ENCODE peak calls at places on chromosomes 7 and 10, in eight cellular contexts. L is A549, A is Peyer's patch, C is thoracic aorta, Y is right cardiac atrium, M is transverse colon, B is mucosa of descending colon, V is tibial artery. S is an unnamed sample. For H3K4me1, the result is how much of the 10 kb centered on the place peaks cover.

GRCh38 chr7:732094-732541 is 5.0 kb upstream of the PRKAR1B start:
- DNase-seq in B (peak), C (no peak), M (peak), V (no peak), Y (peak), A (no peak), L (peak), S (no peak)

GRCh38 chr7:40232242-40232929 is 97.6 kb downstream of the SUGCT start:
- DNase-seq in L (peak), M (peak), V (no peak), B (peak), A (no peak), C (no peak), Y (no peak), S (no peak)

GRCh38 chr7:27605689-27606269 is 56.9 kb downstream of the HIBADH start:
- DNase-seq in B (peak), M (no peak), C (no peak), L (peak), A (no peak), V (no peak), Y (no peak), S (no peak)

GRCh38 chr10:90887555-90887954 is 15.8 kb downstream of the RPP30 start:
- DNase-seq in C (no peak), L (no peak), B (peak), Y (no peak), V (no peak), M (peak), A (no peak), S (no peak)

GRCh38 chr10:29130190-29130673 is 158.6 kb upstream of the LYZL1 start:
- DNase-seq in V (no peak), A (no peak), B (peak), C (no peak), M (no peak), Y (no peak), L (peak), S (no peak)

GRCh38 chr7:1235501-1236131 is 2.9 kb downstream of the UNCX start:
- DNase-seq in V (no peak), Y (no peak), M (no peak), B (no peak), C (no peak), A (no peak), L (no peak), S (no peak)

GRCh38 chr10:70927221-70927943 is 39.0 kb upstream of the PCBD1 start:
- DNase-seq in Y (no peak), C (no peak), A (no peak), V (no peak), L (no peak), M (no peak), B (no peak), S (no peak)

GRCh38 chr10:123554656-123555055 is 111.5 kb upstream of the GPR26 start:
- DNase-seq in L (no peak), V (no peak), C (no peak), M (no peak), A (no peak), B (no peak), Y (no peak), S (peak)

GRCh38 chr10:124011464-124011863 is 81.9 kb downstream of the CHST15 start:
- DNase-seq in B (no peak), L (no peak), C (no peak), A (no peak), Y (no peak), V (no peak), M (no peak), S (no peak)

GRCh38 chr10:29806350-29806788 is 171.6 kb upstream of the SVIL start:
- DNase-seq in Y (no peak), M (no peak), L (no peak), V (no peak), C (no peak), A (no peak), B (no peak), S (no peak)

GRCh38 chr7:143384148-143384547 is 3.0 kb downstream of the ZYX start:
- DNase-seq in C (no peak), A (no peak), Y (no peak), B (no peak), V (peak), L (no peak), M (no peak), S (no peak)

GRCh38 chr10:123139521-123140163 is 3.9 kb downstream of the HMX3 start:
- DNase-seq in V (no peak), C (no peak), Y (no peak), L (peak), M (peak), A (no peak), B (peak), S (peak)

GRCh38 chr7:99392046-99392445 is 16.4 kb downstream of the PDAP1 start:
- DNase-seq in Y (peak), B (no peak), A (no peak), M (peak), C (no peak), V (no peak), L (no peak), S (no peak)

GRCh38 chr7:12570148-12570528 is 382 bp upstream of the SCIN start:
- DNase-seq in Y (no peak), C (no peak), V (no peak), L (peak), A (no peak), M (peak), B (peak), S (no peak)

GRCh38 chr10:19749185-19749729 is 67.0 kb upstream of the PLXDC2 start:
- DNase-seq in M (no peak), C (no peak), L (no peak), Y (no peak), V (no peak), A (no peak), B (no peak), S (no peak)

GRCh38 chr10:133451346-133451745 is 2.4 kb upstream of the SCART1 start:
- DNase-seq in B (no peak), V (no peak), A (no peak), Y (no peak), C (no peak), M (no peak), L (no peak), S (no peak)

GRCh38 chr10:35572583-35572982 is 32.6 kb upstream of the GJD4 start:
- DNase-seq in A (no peak), M (no peak), B (no peak), Y (no peak), L (no peak), C (no peak), V (no peak), S (no peak)

GRCh38 chr7:132485600-132486594 is 90.4 kb downstream of the PLXNA4 start:
- DNase-seq in Y (peak), B (no peak), C (peak), A (no peak), V (peak), M (no peak), L (no peak), S (peak)

GRCh38 chr7:37284805-37285211 is 163.9 kb downstream of the ELMO1 start:
- DNase-seq in V (peak), Y (peak), L (peak), M (peak), B (peak), A (peak), C (no peak), S (peak)

GRCh38 chr7:47500103-47500563 is 81.8 kb downstream of the TNS3 start:
- DNase-seq in L (peak), C (no peak), V (no peak), Y (peak), B (peak), A (no peak), M (peak), S (no peak)

GRCh38 chr7:20846791-20847190 is 60.1 kb upstream of the SP8 start:
- DNase-seq in Y (no peak), A (no peak), V (no peak), M (no peak), C (no peak), L (no peak), B (no peak), S (no peak)

GRCh38 chr10:117896517-117896916 is 150.2 kb downstream of the RAB11FIP2 start:
- DNase-seq in C (no peak), B (no peak), A (no peak), V (no peak), Y (no peak), L (no peak), M (no peak), S (no peak)

GRCh38 chr7:100465702-100466311 is 1.7 kb upstream of the SPACDR start:
- DNase-seq in A (no peak), C (no peak), L (peak), V (peak), Y (peak), M (peak), B (peak), S (peak)

GRCh38 chr7:27960415-27960814 is 220.2 kb downstream of the JAZF1 start:
- DNase-seq in Y (no peak), M (no peak), V (no peak), B (no peak), A (no peak), L (no peak), C (no peak), S (no peak)

GRCh38 chr10:131769691-131770090 is 131.1 kb upstream of the PPP2R2D start:
- DNase-seq in V (peak), B (no peak), A (no peak), Y (no peak), L (no peak), M (no peak), C (no peak), S (no peak)

GRCh38 chr7:44238116-44238695 is 37.4 kb downstream of the YKT6 start:
- DNase-seq in V (no peak), M (no peak), L (no peak), B (no peak), Y (no peak), C (no peak), A (no peak), S (no peak)

GRCh38 chr7:42742321-42742720 is 169.5 kb downstream of the C7orf25 start:
- DNase-seq in B (no peak), A (no peak), M (no peak), Y (no peak), V (no peak), C (no peak), L (no peak), S (no peak)

GRCh38 chr7:157758468-157759245 is 421.9 kb downstream of the DNAJB6 start:
- DNase-seq in A (no peak), V (no peak), L (no peak), M (no peak), B (no peak), C (no peak), Y (no peak), S (no peak)

GRCh38 chr7:151673216-151673615 is 153.5 kb upstream of the RHEB start:
- DNase-seq in B (no peak), L (no peak), A (no peak), C (no peak), Y (no peak), V (no peak), M (no peak), S (no peak)

GRCh38 chr7:42285383-42285824 is 48.4 kb upstream of the GLI3 start:
- DNase-seq in A (no peak), L (no peak), C (no peak), Y (no peak), V (no peak), M (no peak), B (no peak), S (no peak)

GRCh38 chr10:97981816-97982215 is 48.6 kb downstream of the CRTAC1 start:
- DNase-seq in C (no peak), V (no peak), M (no peak), A (no peak), Y (no peak), L (no peak), B (no peak), S (no peak)

GRCh38 chr7:89772276-89772675 is 382.0 kb upstream of the STEAP1 start:
- DNase-seq in B (no peak), C (no peak), V (no peak), M (no peak), Y (no peak), L (no peak), A (no peak), S (no peak)

GRCh38 chr10:62980697-62981495 is 152.2 kb upstream of the NRBF2 start:
- DNase-seq in B (no peak), A (no peak), L (no peak), M (no peak), Y (no peak), V (no peak), C (no peak), S (no peak)

GRCh38 chr10:32333849-32334248 is 13.1 kb downstream of the EPC1 start:
- DNase-seq in L (no peak), A (no peak), V (no peak), Y (no peak), C (no peak), B (no peak), M (no peak), S (no peak)

GRCh38 chr10:42960491-42961155 is 116.2 kb upstream of the RET start:
- DNase-seq in A (no peak), Y (no peak), M (no peak), C (no peak), L (no peak), V (peak), B (no peak), S (peak)

GRCh38 chr10:68871105-68871711 is 29.9 kb upstream of the DDX50 start:
- DNase-seq in Y (no peak), C (no peak), L (no peak), M (no peak), B (no peak), V (no peak), A (no peak), S (no peak)

GRCh38 chr7:54904986-54905385 is 113.8 kb upstream of the EGFR start:
- DNase-seq in Y (no peak), C (no peak), A (no peak), M (no peak), B (peak), V (no peak), L (no peak), S (no peak)

DNA sequence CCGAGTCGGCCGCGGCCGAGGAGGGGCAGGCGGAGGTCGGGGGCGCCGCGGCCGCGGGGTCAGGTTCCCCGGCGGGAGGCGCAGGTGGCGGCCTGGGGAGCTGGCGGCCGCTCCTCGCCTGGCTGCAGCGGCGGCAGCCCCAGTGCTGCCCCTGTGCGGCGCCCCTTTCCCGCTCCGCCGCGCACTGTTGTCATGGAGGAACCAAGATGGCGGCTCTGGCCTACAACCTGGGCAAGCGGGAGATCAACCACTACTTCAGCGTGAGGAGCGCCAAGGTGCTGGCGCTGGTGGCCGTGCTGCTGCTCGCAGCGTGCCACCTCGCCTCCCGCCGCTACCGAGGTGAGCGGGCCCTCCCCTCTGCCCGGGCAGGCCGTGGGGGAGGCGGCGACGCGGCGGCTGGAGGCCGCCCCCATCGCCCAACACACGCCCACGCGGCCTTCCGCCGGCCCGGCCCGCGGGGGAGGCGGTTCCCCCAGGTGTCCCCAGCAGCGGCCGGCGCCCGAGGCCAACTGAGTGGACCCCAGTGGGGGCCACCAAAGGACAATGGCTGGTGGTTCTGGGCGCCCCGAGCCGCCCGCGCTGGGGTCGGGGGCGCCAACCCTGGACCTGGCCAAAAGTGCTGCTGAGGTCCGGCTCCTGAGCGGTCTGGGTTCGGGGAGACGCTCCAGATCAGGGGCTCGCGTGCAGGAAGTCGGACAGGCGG is 421 bp downstream of the CASD1 start:
- DNase-seq in V (peak), B (peak), M (peak), Y (peak), A (peak), C (no peak), L (peak), S (peak)
- H3K4me1 ChIP-seq in V (under half), B (under half), M (under half), Y (under half), A (under half), C (under half), L (half or more), S (under half)

DNA sequence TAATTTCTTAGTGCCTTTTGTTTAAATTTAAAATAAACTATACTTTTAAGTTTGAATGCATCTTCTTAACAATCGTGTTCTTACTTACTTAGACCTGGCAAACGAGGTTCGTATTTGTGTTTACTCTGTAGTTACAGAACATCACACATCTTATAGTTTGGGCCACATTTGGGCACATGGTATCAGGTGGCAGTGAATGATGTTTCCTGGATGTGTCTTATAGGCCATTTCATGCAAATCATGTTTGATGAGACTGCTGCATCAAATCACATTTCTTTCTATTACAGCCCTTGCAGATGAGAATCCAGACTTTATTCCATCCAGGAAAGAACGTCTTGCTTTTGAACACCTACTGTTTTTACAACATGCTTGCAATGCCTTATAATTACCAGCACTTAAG is 78.5 kb downstream of the RBM33 start:
- DNase-seq in B (no peak), L (no peak), C (no peak), V (no peak), Y (no peak), A (no peak), M (no peak), S (no peak)
- H3K4me1 ChIP-seq in B (under half), L (under half), C (under half), V (under half), Y (under half), A (under half), M (under half), S (under half)

DNA sequence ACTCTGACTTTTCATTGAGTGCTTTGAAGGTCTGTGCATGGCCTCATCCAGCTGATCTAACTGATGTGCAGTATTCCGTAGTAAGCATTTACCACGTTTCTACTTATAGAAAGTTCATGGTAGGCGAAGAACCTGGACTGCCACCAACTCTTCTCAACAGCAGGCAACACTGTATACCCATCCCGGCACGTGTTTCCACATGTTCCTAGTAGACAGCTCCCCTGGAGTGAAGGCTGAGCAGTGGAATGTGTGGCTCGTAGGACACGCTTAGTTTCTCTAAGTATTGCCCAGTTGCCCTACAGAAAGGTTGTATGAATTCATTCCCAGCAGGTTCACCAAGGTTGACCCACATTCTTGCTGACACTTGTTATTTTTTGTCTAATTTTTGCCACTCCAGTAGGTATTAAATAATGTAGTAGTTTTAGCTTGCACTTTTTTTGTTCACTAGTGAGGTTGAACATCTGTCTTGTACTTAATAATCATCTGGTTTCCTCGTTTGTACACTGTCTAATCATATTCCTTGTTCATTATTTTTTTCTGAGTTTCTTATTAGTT is 15.2 kb downstream of the PROSER2 start:
- DNase-seq in V (no peak), L (no peak), M (no peak), C (no peak), A (no peak), Y (no peak), B (no peak), S (no peak)
- H3K4me1 ChIP-seq in V (under half), L (under half), M (under half), C (under half), A (under half), Y (under half), B (under half), S (under half)

DNA sequence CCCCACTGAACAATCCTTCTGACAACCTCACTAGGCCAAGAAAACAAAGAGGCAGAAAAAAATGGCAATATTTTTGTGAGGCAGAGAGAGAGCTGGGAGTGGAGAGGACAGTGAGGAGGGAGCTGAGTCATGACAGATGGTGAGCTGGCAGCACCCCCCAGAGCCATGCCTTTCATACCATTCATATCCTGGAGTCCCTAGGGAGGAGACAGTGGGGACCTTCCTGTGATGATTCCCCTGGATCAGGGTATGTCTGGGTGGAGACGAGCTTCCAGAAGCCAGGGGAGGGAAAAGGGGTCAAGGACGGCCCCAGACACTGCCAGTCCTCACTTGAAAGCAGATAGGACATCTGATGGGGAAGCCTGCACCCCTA is 160.5 kb downstream of the ADAM12 start:
- DNase-seq in C (no peak), Y (no peak), M (no peak), A (no peak), B (no peak), L (no peak), V (no peak), S (no peak)
- H3K4me1 ChIP-seq in C (under half), Y (under half), M (under half), A (under half), B (under half), L (under half), V (under half), S (under half)